ENCODE peak calls at places on chromosome 7, in six cellular contexts. A, D, Q, U, R and I are unnamed samples.

GRCh38 chr7:79308176-79308575 is 145.3 kb downstream of the MAGI2 start:
- DNase-seq in Q (no peak), D (no peak), A (peak), R (no peak), U (no peak), I (no peak)

GRCh38 chr7:57178768-57179139 is 46.5 kb upstream of the ZNF479 start:
- DNase-seq in A (no peak), R (no peak), U (no peak), D (no peak), Q (no peak), I (no peak)

GRCh38 chr7:98352621-98353020 is 48.3 kb downstream of the BAIAP2L1 start:
- DNase-seq in A (no peak), Q (no peak), R (no peak), D (no peak), U (peak), I (peak)

GRCh38 chr7:44325811-44326241 is 432 bp upstream of the CAMK2B start:
- DNase-seq in R (no peak), D (peak), Q (no peak), A (peak), U (no peak), I (no peak)

GRCh38 chr7:85115862-85116261 is 71.0 kb downstream of the SEMA3D start:
- DNase-seq in A (no peak), R (no peak), D (no peak), U (no peak), Q (no peak), I (no peak)

GRCh38 chr7:130009848-130010688 is 41.1 kb downstream of the ZC3HC1 start:
- DNase-seq in D (no peak), U (peak), A (no peak), R (no peak), Q (peak), I (peak)

GRCh38 chr7:129434846-129435318 is 650 bp downstream of the STRIP2 start:
- DNase-seq in D (peak), R (peak), A (peak), Q (peak), U (no peak), I (no peak)

GRCh38 chr7:19117870-19118608 is 603 bp upstream of the TWIST1 start:
- DNase-seq in R (peak), U (no peak), A (peak), D (peak), Q (no peak), I (no peak)

GRCh38 chr7:95421847-95422444 is 12.9 kb downstream of the PON2 start:
- DNase-seq in U (no peak), R (no peak), A (no peak), Q (no peak), D (no peak), I (no peak)

GRCh38 chr7:37753398-37753797 is 69.8 kb downstream of the GPR141 start:
- DNase-seq in Q (no peak), A (no peak), D (no peak), U (no peak), R (no peak), I (no peak)

GRCh38 chr7:44634839-44635591 is 28.6 kb downstream of the OGDH start:
- DNase-seq in A (no peak), D (no peak), R (peak), U (no peak), Q (no peak), I (no peak)

GRCh38 chr7:67738145-67738544 is 741.5 kb downstream of the TYW1 start:
- DNase-seq in U (no peak), D (no peak), A (no peak), Q (no peak), R (no peak), I (no peak)

GRCh38 chr7:140551334-140552239 is 72.3 kb upstream of the MKRN1 start:
- DNase-seq in U (no peak), R (no peak), A (no peak), Q (no peak), D (no peak), I (no peak)

GRCh38 chr7:1640376-1641172 is 29.5 kb upstream of the ELFN1 start:
- DNase-seq in Q (no peak), R (peak), A (no peak), U (no peak), D (no peak), I (no peak)

GRCh38 chr7:76057103-76057812 is 9.4 kb downstream of the MDH2 start:
- DNase-seq in Q (no peak), A (no peak), U (no peak), R (no peak), D (no peak), I (no peak)

GRCh38 chr7:4621401-4621800 is 60.7 kb upstream of the FOXK1 start:
- DNase-seq in R (no peak), Q (no peak), A (no peak), D (no peak), U (no peak), I (no peak)

GRCh38 chr7:76002139-76002538 is 7.7 kb upstream of the TMEM120A start:
- DNase-seq in D (no peak), A (no peak), Q (no peak), R (no peak), U (no peak), I (no peak)

GRCh38 chr7:37084303-37084702 is 360.0 kb upstream of the AOAH start:
- DNase-seq in A (no peak), U (no peak), R (no peak), D (no peak), Q (no peak), I (no peak)

GRCh38 chr7:25407932-25408480 is 179.7 kb upstream of the NPVF start:
- DNase-seq in U (no peak), A (peak), D (peak), R (no peak), Q (no peak), I (no peak)

GRCh38 chr7:141891338-141891737 is 24.9 kb upstream of the OR9A4 start:
- DNase-seq in Q (no peak), A (no peak), R (no peak), D (no peak), U (no peak), I (no peak)

GRCh38 chr7:9958461-9958860 is 1015.2 kb upstream of the PHF14 start:
- DNase-seq in Q (no peak), R (no peak), D (no peak), A (no peak), U (no peak), I (no peak)

GRCh38 chr7:94529516-94529915 is 19.9 kb downstream of the CASD1 start:
- DNase-seq in R (no peak), U (no peak), Q (no peak), A (peak), D (no peak), I (no peak)

GRCh38 chr7:15684834-15685233 is 1.6 kb downstream of the MEOX2 start:
- DNase-seq in D (no peak), U (no peak), R (no peak), Q (peak), A (peak), I (no peak)

GRCh38 chr7:127391591-127392181 is 822 bp downstream of the ZNF800 start:
- DNase-seq in A (peak), Q (peak), D (peak), R (no peak), U (no peak), I (no peak)

GRCh38 chr7:80923211-80923612 is 4.4 kb upstream of the SEMA3C start:
- DNase-seq in D (no peak), R (no peak), Q (no peak), U (no peak), A (no peak), I (no peak)

GRCh38 chr7:135714534-135715009 is 13.4 kb downstream of the SLC13A4 start:
- DNase-seq in Q (peak), U (peak), A (peak), R (peak), D (peak), I (no peak)

GRCh38 chr7:114086906-114087651 is 168.3 kb upstream of the PPP1R3A start:
- DNase-seq in Q (peak), R (peak), A (peak), D (no peak), U (no peak), I (no peak)

GRCh38 chr7:155959894-155960293 is 147.6 kb upstream of the SHH start:
- DNase-seq in R (no peak), U (no peak), D (peak), Q (peak), A (no peak), I (no peak)

GRCh38 chr7:45591101-45591906 is 17.1 kb downstream of the ADCY1 start:
- DNase-seq in U (no peak), D (peak), A (no peak), Q (no peak), R (no peak), I (no peak)

GRCh38 chr7:28168393-28169158 is 12.0 kb downstream of the JAZF1 start:
- DNase-seq in D (no peak), R (no peak), Q (no peak), U (no peak), A (no peak), I (no peak)

GRCh38 chr7:65832281-65832680 is 40.6 kb upstream of the VKORC1L1 start:
- DNase-seq in D (peak), R (no peak), Q (no peak), U (no peak), A (peak), I (no peak)

GRCh38 chr7:137954614-137955013 is 47.3 kb downstream of the CREB3L2 start:
- DNase-seq in U (no peak), Q (no peak), A (no peak), D (no peak), R (no peak), I (no peak)

GRCh38 chr7:101884671-101885596 is 67.5 kb downstream of the CUX1 start:
- DNase-seq in Q (no peak), A (no peak), R (no peak), U (no peak), D (no peak), I (no peak)

GRCh38 chr7:518630-519428 is 817 bp downstream of the PDGFA start:
- DNase-seq in A (peak), D (peak), U (no peak), Q (peak), R (peak), I (no peak)

GRCh38 chr7:158043461-158044155 is 544.0 kb downstream of the PTPRN2 start:
- DNase-seq in D (no peak), R (no peak), Q (no peak), A (no peak), U (no peak), I (no peak)

GRCh38 chr7:92595281-92595680 is 5.1 kb upstream of the FAM133B start:
- DNase-seq in A (no peak), D (no peak), Q (no peak), R (no peak), U (no peak), I (peak)

GRCh38 chr7:120813089-120813488 is 44.9 kb downstream of the TSPAN12 start:
- DNase-seq in U (no peak), D (no peak), A (no peak), Q (no peak), R (no peak), I (no peak)

DNA sequence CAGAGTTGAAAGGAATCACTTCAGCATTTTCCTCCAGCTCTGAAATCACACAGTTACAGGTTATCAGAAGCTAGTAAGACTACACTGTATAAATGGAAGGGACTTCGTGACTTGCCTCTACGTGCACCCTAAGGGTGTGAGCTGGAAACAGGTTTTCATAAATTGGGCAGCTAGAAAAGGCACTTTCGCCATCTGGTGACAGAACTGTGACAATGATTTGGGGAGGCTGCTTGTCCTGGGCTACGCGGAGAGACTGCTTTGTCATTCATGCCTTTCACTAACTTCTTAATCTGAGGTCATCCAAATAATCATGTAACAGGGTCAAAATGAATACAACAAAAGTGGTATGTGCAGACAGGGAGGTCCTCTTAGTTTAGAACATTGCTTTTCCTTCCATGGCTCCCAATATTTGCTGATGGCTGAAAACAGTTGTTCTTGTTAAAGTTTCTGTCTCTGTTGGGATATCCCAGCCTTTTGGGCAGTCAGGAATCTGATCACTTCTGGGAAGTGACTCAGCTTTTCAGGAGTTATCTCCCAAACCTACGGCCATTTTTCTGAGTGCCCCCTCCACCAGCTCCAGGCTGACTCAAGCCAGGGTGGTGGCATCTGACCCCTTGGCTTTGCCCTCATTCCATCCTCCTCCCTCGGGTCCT is 17.8 kb downstream of the VWC2 start:
- DNase-seq in R (no peak), U (no peak), Q (peak), D (peak), A (peak), I (no peak)
- TF ChIP-seq CTCF in R (no peak), U (no peak), Q (peak), D (peak), A (peak), I (no peak)

GRCh38 chr7:150463461-150463860 is 13.0 kb downstream of the GIMAP8 start:
- DNase-seq in Q (no peak), R (no peak), D (no peak), U (no peak), A (no peak), I (no peak)

GRCh38 chr7:150458235-150458634 is 7.8 kb downstream of the GIMAP8 start:
- DNase-seq in A (no peak), U (no peak), D (no peak), Q (no peak), R (no peak), I (no peak)

GRCh38 chr7:150462413-150462812 is 12.0 kb downstream of the GIMAP8 start:
- DNase-seq in Q (no peak), D (no peak), A (no peak), R (no peak), U (no peak), I (no peak)

GRCh38 chr7:150458756-150459155 is 8.3 kb downstream of the GIMAP8 start:
- DNase-seq in U (no peak), Q (no peak), A (no peak), R (no peak), D (no peak), I (no peak)

GRCh38 chr7:150461520-150461919 is 11.1 kb downstream of the GIMAP8 start:
- DNase-seq in A (no peak), D (no peak), Q (no peak), U (no peak), R (no peak), I (no peak)
- TF ChIP-seq CTCF in A (no peak), D (no peak), Q (no peak), U (no peak), R (no peak), I (no peak)

GRCh38 chr7:82433507-82433906 is 10.1 kb downstream of the CACNA2D1 start:
- DNase-seq in Q (no peak), D (no peak), U (no peak), A (no peak), R (no peak), I (no peak)

GRCh38 chr7:82430518-82431465 is 12.8 kb downstream of the CACNA2D1 start:
- DNase-seq in D (no peak), A (no peak), U (peak), Q (no peak), R (no peak), I (peak)

GRCh38 chr7:82423446-82423845 is 20.1 kb downstream of the CACNA2D1 start:
- DNase-seq in D (no peak), A (no peak), Q (no peak), U (no peak), R (no peak), I (no peak)

GRCh38 chr7:82429408-82429807 is 14.2 kb downstream of the CACNA2D1 start:
- DNase-seq in Q (no peak), D (no peak), U (no peak), A (no peak), R (no peak), I (no peak)

GRCh38 chr7:82428186-82428961 is 15.2 kb downstream of the CACNA2D1 start:
- DNase-seq in A (no peak), Q (no peak), R (no peak), D (no peak), U (peak), I (no peak)
- TF ChIP-seq CTCF in A (no peak), Q (no peak), R (no peak), D (no peak), U (no peak), I (no peak)

GRCh38 chr7:154875297-154875696 is 127.6 kb downstream of the PAXIP1 start:
- DNase-seq in Q (no peak), D (no peak), U (no peak), R (no peak), A (no peak), I (no peak)
- TF ChIP-seq CTCF in Q (no peak), D (no peak), U (no peak), R (no peak), A (no peak), I (no peak)

GRCh38 chr7:90064370-90064769 is 89.9 kb upstream of the STEAP1 start:
- DNase-seq in U (no peak), Q (no peak), D (no peak), R (no peak), A (no peak), I (no peak)
- TF ChIP-seq CTCF in U (no peak), Q (no peak), D (no peak), R (no peak), A (no peak), I (no peak)